ENCODE peak calls at places on chromosomes 1 and 21, in four cellular contexts. L, X, S and O are unnamed samples.

GRCh38 chr1:204858381-204858821 is 12.3 kb upstream of the NFASC start:
- DNase-seq in L (no peak), X (no peak), S (no peak), O (no peak)

GRCh38 chr1:2546515-2547209 is 9.5 kb upstream of the TNFRSF14 start:
- DNase-seq in L (peak; percentile 88), X (peak; percentile 95), S (peak; percentile 65), O (no peak)

GRCh38 chr1:15090373-15090772 is 63.2 kb upstream of the TMEM51 start:
- DNase-seq in L (peak; percentile 71), X (peak; percentile 42), S (no peak), O (no peak)

GRCh38 chr1:185534806-185535205 is 199.4 kb upstream of the HMCN1 start:
- DNase-seq in L (no peak), X (no peak), S (no peak), O (no peak)

GRCh38 chr1:1462318-1462966 is 9.1 kb upstream of the ATAD3B start:
- DNase-seq in L (peak; percentile 89), X (peak; percentile 88), S (no peak), O (peak; percentile 40)

GRCh38 chr1:14977338-14977931 is 176.1 kb upstream of the TMEM51 start:
- DNase-seq in L (no peak), X (no peak), S (no peak), O (no peak)

GRCh38 chr1:97204468-97204867 is 482.9 kb downstream of the PTBP2 start:
- DNase-seq in L (no peak), X (no peak), S (no peak), O (no peak)

GRCh38 chr1:210394281-210394798 is 65.6 kb downstream of the HHAT start:
- DNase-seq in L (no peak), X (peak; percentile 81), S (no peak), O (no peak)

GRCh38 chr1:107748529-107748928 is 216.5 kb downstream of the VAV3 start:
- DNase-seq in L (peak; percentile 30), X (no peak), S (peak; percentile 46), O (no peak)

GRCh38 chr21:43372663-43373386 is 54.1 kb downstream of the SIK1 start:
- DNase-seq in L (no peak), X (no peak), S (no peak), O (no peak)

GRCh38 chr1:51564124-51564523 is 45.1 kb upstream of the EPS15 start:
- DNase-seq in L (no peak), X (peak; percentile 64), S (peak; percentile 29), O (no peak)

GRCh38 chr1:98110674-98111073 is 189.8 kb upstream of the DPYD start:
- DNase-seq in L (no peak), X (no peak), S (peak; percentile 72), O (no peak)

GRCh38 chr1:209597496-209597895 is 14.0 kb downstream of the CAMK1G start:
- DNase-seq in L (no peak), X (no peak), S (no peak), O (no peak)

DNA sequence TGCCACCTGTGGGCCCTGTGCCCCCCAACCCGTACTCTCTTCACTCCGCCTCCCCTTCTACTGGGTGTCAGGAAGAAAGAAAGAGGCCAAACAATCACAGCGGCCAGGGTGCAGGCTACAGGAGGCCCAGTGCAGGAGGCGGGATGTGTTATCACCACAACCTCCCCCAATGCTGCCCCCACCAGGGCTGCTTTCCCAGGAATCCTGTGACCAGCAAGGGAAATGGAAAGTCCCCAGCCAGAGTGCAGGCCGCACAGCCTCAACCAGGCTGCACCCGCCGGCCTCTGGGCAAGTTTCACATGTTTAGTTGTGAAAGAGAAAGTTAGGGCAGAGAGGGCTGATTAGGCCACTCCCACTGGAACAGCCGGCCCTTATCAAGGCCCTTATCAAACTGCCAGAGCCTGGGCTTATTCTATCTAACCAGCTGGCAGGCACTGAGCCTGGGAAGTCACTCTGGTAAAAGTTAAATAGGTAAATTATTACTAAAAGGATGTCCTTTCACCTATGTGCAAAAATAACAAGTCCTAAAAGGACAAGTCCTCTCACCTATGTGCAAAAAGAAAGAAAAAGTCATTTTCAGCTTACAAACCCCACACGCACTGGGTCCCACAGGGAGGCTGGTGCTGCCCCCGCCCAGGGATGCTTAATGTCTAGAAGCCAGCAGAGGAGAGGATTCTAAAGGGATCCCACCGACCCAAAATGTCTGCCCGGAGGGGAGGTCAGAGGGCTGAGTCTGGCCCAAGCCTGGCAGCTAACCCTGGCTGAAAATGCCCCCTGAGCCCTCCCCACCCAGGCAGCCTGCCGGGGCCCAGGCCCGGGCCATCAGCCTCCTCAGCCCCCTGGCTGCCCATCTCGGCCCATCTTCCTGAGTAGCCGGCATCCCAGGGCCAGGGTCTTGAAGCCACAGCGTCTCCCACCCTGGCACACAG is 33.7 kb downstream of the ACOT7 start:
- DNase-seq in L (peak; percentile 24), X (peak; percentile 92), S (peak; percentile 82), O (peak; percentile 67)
- H3K4me3 ChIP-seq in L (no peak overlapping the region), X (peak overlapping the region; percentile 54), S (no peak overlapping the region), O (peak overlapping the region; percentile 13)

GRCh38 chr21:40466893-40467483 is 380.0 kb downstream of the DSCAM start:
- DNase-seq in L (peak; percentile 4), X (no peak), S (no peak), O (no peak)
- TF ChIP-seq CTCF in L (peak; percentile 77), X (no peak), S (no peak), O (no peak)

DNA sequence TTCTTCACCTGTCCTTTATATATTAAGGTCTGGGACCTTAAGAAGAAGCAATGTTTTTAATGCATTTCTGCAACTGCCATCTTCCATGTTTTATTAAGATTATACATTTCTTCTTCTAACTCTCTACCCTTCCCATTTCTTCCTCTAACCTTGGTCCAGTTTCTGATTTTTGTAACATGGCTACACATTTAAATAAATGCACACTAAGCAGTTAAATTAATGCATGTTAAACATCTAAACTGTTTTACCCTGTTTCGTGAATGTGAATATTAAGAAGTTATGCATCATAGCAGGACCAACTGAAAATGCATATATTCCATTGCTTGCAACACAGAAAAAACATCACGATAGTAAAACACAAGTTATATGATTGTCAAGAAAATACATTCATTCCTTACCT is 3.7 kb downstream of the BRINP3 start:
- DNase-seq in L (no peak), X (no peak), S (no peak), O (no peak)
- H3K4me3 ChIP-seq in L (no peak overlapping the region), X (no peak overlapping the region), S (peak overlapping the region; percentile 57), O (no peak overlapping the region)

GRCh38 chr21:23936224-23936623 is 1671.1 kb downstream of the MRPL39 start:
- DNase-seq in L (no peak), X (peak; percentile 12), S (peak; percentile 50), O (no peak)
- TF ChIP-seq CTCF in L (peak; percentile 45), X (peak; percentile 26), S (peak; percentile 72), O (peak; percentile 35)

GRCh38 chr1:67537647-67538018 is 107.4 kb upstream of the SERBP1 start:
- DNase-seq in L (no peak), X (no peak), S (no peak), O (no peak)
- H3K4me3 ChIP-seq in L (no peak overlapping the region), X (no peak overlapping the region), S (no peak overlapping the region), O (no peak overlapping the region)

GRCh38 chr1:70970407-70970806 is 77.2 kb downstream of the PTGER3 start:
- DNase-seq in L (peak; percentile 14), X (no peak), S (no peak), O (no peak)

GRCh38 chr1:70963374-70963773 is 84.2 kb downstream of the PTGER3 start:
- DNase-seq in L (no peak), X (peak; percentile 1), S (no peak), O (no peak)

GRCh38 chr1:70961374-70961773 is 86.2 kb downstream of the PTGER3 start:
- DNase-seq in L (no peak), X (no peak), S (no peak), O (no peak)

DNA sequence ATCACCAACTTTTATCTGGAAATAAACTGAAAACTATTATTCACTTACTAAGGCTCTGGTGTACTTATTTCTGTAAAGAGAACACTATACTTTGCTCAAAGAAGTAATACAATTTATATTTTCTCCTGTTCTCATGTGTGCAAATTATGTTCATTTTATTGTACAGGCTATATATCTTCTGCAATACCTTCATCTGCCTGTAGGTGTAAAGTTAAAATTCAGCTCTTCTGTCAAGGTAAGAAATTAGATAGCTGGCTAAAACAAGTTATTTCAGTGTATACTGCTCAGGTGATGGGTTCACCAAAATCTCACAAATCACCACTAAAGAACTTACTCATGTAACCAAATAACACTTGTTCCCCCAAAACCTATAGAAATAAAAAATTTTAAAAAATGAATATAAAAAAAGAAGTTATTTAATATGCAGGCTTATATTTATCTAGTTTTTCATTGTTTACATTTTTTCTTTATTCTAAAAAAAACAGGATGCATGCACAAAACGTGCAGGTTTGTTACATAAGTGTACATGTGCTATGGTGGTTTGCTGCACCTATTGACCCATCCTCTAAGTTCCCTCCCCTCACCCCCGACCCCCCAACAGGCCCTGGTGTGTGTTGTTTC is 81.5 kb downstream of the PTGER3 start:
- DNase-seq in L (peak; percentile 31), X (peak; percentile 23), S (peak; percentile 0), O (no peak)
- TF ChIP-seq CTCF in L (peak; percentile 72), X (peak; percentile 40), S (peak; percentile 20), O (peak; percentile 38)

GRCh38 chr1:16372535-16373340 is 5.7 kb downstream of the SZRD1 start:
- DNase-seq in L (no peak), X (no peak), S (no peak), O (no peak)
- H3K4me3 ChIP-seq in L (no peak overlapping the region), X (no peak overlapping the region), S (no peak overlapping the region), O (no peak overlapping the region)

DNA sequence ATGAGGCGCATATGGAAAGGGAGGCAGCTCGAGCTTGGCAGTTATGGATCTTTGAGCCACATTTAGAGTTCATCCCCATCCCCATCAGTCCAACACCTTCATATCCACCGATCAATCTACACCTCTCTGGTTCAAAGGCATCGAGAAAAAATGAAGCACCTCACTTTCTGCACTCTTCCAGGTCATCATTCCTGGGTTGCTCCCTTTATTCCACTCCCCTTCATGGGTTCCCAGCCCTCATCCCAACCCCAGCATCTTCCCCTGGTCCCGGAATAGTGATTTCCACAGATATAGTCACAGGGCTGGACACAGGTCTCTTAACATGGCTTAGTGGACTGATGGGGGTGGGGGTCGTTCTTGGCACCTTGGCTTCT is 354 bp downstream of the HAPLN2 start:
- DNase-seq in L (no peak), X (no peak), S (no peak), O (no peak)
- TF ChIP-seq CTCF in L (no peak), X (no peak), S (no peak), O (no peak)